ENCODE peak calls at places on chromosomes 11 and 22, in ten cellular contexts. U is endothelial cell of umbilical vein, T is esophagus squamous epithelium, H is tibial nerve, J is A549, Y is heart left ventricle, M is GM23338, D is vagina, X is PC-3, B is thoracic aorta. W is an unnamed sample.

GRCh38 chr22:17161991-17162390 is 2.9 kb upstream of the HDHD5 start:
- DNase-seq in U (no peak), T (no peak), H (no peak), J (no peak), Y (no peak), M (no peak), D (no peak), X (no peak), B (no peak), W (no peak)

GRCh38 chr11:43694477-43694876 is 13.9 kb downstream of the HSD17B12 start:
- DNase-seq in U (no peak), T (no peak), H (no peak), J (no peak), Y (no peak), M (no peak), D (no peak), X (no peak), B (no peak), W (peak; percentile 18)

GRCh38 chr11:2387266-2387982 is 10.3 kb downstream of the CD81 start:
- DNase-seq in U (no peak), T (no peak), H (no peak), J (no peak), Y (no peak), M (no peak), D (no peak), X (no peak), B (no peak), W (no peak)

GRCh38 chr22:44026630-44027511 is 2.8 kb downstream of the PARVB start:
- DNase-seq in U (peak; percentile 88), T (peak; percentile 74), H (peak; percentile 50), J (no peak), Y (peak; percentile 86), M (no peak), D (no peak), X (no peak), B (peak; percentile 37), W (peak; percentile 80)

GRCh38 chr11:1450958-1451710 is 35.4 kb downstream of the MOB2 start:
- DNase-seq in U (no peak), T (no peak), H (no peak), J (no peak), Y (no peak), M (no peak), D (no peak), X (no peak), B (no peak), W (no peak)

GRCh38 chr11:104175769-104176168 is 11.8 kb upstream of the PDGFD start:
- DNase-seq in U (no peak), T (no peak), H (no peak), J (no peak), Y (no peak), M (no peak), D (no peak), X (no peak), B (no peak), W (no peak)

GRCh38 chr11:85769758-85770157 is 41.2 kb downstream of the SYTL2 start:
- DNase-seq in U (no peak), T (no peak), H (no peak), J (no peak), Y (no peak), M (no peak), D (no peak), X (no peak), B (no peak), W (no peak)

GRCh38 chr22:49303781-49304461 is 523.8 kb downstream of the BRD1 start:
- DNase-seq in U (no peak), T (no peak), H (no peak), J (no peak), Y (no peak), M (no peak), D (peak; percentile 58), X (no peak), B (no peak), W (no peak)

DNA sequence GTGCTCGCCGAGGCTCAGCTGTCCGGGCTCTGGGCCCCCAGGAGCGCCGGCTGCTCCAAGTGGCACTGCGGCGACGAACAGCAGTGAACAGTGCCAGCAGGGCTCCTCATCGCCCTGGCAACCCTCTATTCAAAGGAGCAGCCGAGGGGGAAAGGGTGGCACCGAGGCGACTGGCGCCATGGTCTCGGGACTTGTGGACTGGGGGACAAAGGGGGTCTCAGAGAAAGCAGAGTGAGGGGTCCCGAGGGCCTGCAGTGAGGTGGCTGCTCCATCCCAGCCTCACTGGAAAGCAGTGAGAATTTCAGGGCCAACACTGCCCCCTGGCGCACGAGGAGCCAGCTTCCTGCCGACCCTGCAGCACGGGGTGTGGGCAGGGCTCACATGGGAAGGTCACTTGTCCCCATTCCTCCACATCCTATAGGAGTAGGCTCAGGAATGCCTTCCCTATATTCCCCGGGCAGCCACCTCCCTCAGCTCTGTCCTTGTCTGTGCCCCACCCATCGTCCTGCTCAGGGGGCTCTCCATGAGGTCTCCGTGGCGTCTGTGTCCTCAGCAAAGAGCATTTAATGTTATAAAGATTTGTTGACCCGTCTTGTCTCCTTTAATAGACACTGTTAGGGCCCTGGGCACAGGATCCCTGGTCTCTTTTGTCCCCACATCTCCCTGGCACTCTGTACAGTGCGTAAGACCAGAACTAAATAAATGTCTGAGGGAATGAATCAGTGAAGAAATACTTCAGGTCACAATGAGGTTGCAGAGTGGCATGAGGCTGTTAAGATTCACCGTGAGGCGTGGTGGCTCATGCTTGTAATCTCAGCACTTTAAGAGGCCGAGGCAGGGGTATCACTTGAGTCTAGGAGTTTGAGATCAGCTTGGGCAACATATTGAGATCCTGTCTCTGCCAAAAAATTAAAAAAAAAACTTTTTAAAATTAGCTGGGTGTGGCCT is 26.4 kb downstream of the LRFN4 start:
- DNase-seq in U (peak; percentile 50), T (no peak), H (no peak), J (peak; percentile 93), Y (no peak), M (peak; percentile 92), D (no peak), X (peak; percentile 88), B (no peak), W (no peak)
- TF ChIP-seq CTCF in U (peak; percentile 78), T (peak; percentile 62), H (peak; percentile 74), J (peak; percentile 87), Y (peak; percentile 53), M (peak; percentile 89), D (peak; percentile 43), X (peak; percentile 88), B (peak; percentile 69), W (peak; percentile 83)

GRCh38 chr11:62925308-62925707 is 4.1 kb upstream of the CHRM1 start:
- DNase-seq in U (no peak), T (no peak), H (no peak), J (no peak), Y (no peak), M (peak; percentile 90), D (no peak), X (no peak), B (no peak), W (no peak)

GRCh38 chr11:62926669-62927455 is 5.7 kb upstream of the CHRM1 start:
- DNase-seq in U (no peak), T (no peak), H (no peak), J (no peak), Y (no peak), M (no peak), D (no peak), X (no peak), B (no peak), W (no peak)

GRCh38 chr11:62928011-62928410 is 6.8 kb upstream of the CHRM1 start:
- DNase-seq in U (no peak), T (no peak), H (no peak), J (no peak), Y (no peak), M (no peak), D (no peak), X (no peak), B (no peak), W (no peak)

GRCh38 chr11:62923634-62924411 is 2.7 kb upstream of the CHRM1 start:
- DNase-seq in U (no peak), T (no peak), H (no peak), J (no peak), Y (peak; percentile 18), M (peak; percentile 49), D (no peak), X (no peak), B (no peak), W (peak; percentile 51)

DNA sequence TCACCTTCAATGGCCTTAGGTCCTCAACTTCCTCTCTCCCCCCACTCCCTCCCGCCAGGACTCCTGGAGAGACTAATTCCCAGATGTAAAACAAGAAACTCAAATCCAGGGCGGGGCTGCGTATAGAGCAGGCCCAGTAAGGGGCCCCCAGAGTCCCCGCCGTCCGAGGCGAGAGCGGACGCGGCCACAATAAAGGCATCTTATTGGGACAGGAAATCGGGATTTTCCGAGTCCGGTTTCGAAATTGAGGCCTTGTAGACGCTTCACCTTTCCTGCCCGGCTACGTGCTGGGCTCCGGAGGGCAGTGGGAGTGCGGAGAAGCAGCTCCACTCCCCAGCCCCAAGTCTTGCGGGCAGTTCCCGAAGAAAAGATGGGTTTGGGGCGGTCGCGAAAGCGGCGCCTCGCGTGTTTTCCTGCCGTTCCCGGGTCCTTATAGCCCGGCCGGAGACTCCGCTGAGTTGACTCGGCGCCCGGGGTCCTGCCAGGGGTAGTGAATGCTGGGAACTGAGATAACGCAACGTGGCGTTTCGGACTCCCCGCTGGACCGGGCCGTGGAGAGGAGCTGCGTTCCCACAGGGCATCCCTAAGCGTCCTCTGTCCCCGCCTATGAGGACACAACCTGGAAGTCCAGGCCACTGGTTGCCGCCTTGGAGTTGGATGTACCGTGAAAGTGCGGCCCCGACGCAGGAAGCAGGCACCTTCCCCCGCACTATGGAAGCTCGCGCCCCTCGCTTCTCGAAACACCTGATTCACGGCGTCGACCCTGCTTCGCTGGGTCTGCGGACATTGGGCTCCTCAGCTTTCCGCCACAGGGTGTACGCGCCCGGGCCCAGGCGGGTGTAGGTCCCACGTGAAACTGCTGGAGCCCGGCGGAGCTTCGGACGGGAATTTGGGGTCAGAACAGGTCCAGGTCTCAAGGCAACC is 4.8 kb upstream of the CHRM1 start:
- DNase-seq in U (no peak), T (no peak), H (no peak), J (no peak), Y (no peak), M (peak; percentile 78), D (no peak), X (no peak), B (no peak), W (no peak)
- H3K4me3 ChIP-seq in U (peak overlapping the region; percentile 17), T (peak overlapping the region; percentile 39), H (peak overlapping the region; percentile 42), J (no peak overlapping the region), Y (peak overlapping the region; percentile 31), M (peak overlapping the region; percentile 90), D (peak overlapping the region; percentile 30), X (no peak overlapping the region), B (peak overlapping the region; percentile 72), W (no peak overlapping the region)

DNA sequence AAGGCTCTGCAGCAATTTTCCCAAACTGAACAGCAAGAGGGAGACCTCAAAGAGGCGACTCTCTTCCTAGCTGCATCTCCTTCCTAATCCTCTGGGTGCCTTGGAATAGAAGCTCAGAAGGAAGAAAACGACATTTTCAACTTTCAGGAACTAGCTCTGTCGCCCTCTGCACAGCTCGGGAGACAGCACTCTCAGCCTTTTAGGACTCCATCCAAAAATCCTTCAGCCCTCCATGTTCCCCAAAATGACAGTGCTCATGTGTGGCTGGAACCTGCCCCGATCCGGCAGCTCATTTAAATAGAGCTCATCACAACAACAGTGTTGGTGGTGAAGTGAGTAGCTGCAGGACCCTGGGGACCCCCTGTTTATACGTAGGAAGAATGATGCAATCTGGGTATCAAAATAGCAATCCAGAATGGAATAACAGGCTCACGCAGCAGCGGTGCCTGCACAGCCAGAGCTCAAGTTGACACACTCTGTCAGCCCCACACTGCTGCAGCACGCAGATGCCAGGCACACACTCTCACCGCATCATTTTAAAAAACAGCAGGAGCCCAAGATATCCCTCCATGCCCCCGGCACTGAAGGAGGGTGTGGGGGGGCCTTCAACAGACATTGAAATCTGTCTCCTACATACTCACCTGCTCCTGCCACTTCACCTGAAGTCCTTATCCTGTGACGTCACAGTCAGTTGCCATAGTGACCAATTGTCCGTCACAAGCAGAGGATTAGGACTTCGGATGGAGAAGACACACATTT is 24.1 kb downstream of the TRIM66 start:
- DNase-seq in U (no peak), T (no peak), H (no peak), J (no peak), Y (no peak), M (peak; percentile 16), D (no peak), X (no peak), B (no peak), W (no peak)
- TF ChIP-seq CTCF in U (no peak), T (no peak), H (no peak), J (no peak), Y (no peak), M (no peak), D (no peak), X (no peak), B (no peak), W (no peak)

GRCh38 chr11:123233280-123233977 is 38.4 kb upstream of the CLMP start:
- DNase-seq in U (no peak), T (no peak), H (no peak), J (no peak), Y (no peak), M (no peak), D (no peak), X (no peak), B (no peak), W (peak; percentile 50)
- H3K4me3 ChIP-seq in U (no peak overlapping the region), T (no peak overlapping the region), H (no peak overlapping the region), J (no peak overlapping the region), Y (no peak overlapping the region), M (no peak overlapping the region), D (no peak overlapping the region), X (no peak overlapping the region), B (no peak overlapping the region), W (no peak overlapping the region)